ENCODE peak calls at places on chromosome 19, in nine cellular contexts. One of them, this sample, is unnamed.

GRCh38 chr19:2716722-2717637 is 4.2 kb downstream of the DIRAS1 start:
- DNase-seq in GM23338: peak
- DNase-seq in B cell: no peak
- DNase-seq in left ventricle myocardium inferior: no peak
- DNase-seq in PC-3: no peak
- DNase-seq in fibroblast of the aortic adventitia: no peak
- DNase-seq in A673: no peak
- DNase-seq in GM13977: no peak
- DNase-seq in foreskin fibroblast: no peak
- DNase-seq in this sample: peak

GRCh38 chr19:18020212-18021067 is 12.5 kb downstream of the ARRDC2 start:
- DNase-seq in GM23338: no peak
- DNase-seq in A673: no peak
- DNase-seq in PC-3: no peak
- DNase-seq in left ventricle myocardium inferior: peak
- DNase-seq in fibroblast of the aortic adventitia: no peak
- DNase-seq in GM13977: no peak
- DNase-seq in B cell: no peak
- DNase-seq in foreskin fibroblast: peak
- DNase-seq in this sample: peak

GRCh38 chr19:45473366-45474190 is 5.8 kb downstream of the FOSB start:
- DNase-seq in A673: no peak
- DNase-seq in B cell: no peak
- DNase-seq in fibroblast of the aortic adventitia: no peak
- DNase-seq in foreskin fibroblast: no peak
- DNase-seq in PC-3: no peak
- DNase-seq in GM23338: peak
- DNase-seq in GM13977: no peak
- DNase-seq in left ventricle myocardium inferior: no peak
- DNase-seq in this sample: no peak

GRCh38 chr19:54310543-54310942 is 2.4 kb downstream of the LILRA5 start:
- DNase-seq in A673: no peak
- DNase-seq in GM23338: no peak
- DNase-seq in fibroblast of the aortic adventitia: no peak
- DNase-seq in PC-3: no peak
- DNase-seq in B cell: no peak
- DNase-seq in left ventricle myocardium inferior: no peak
- DNase-seq in GM13977: no peak
- DNase-seq in foreskin fibroblast: no peak
- DNase-seq in this sample: no peak

GRCh38 chr19:18205180-18205915 is 1.5 kb upstream of the RAB3A start:
- DNase-seq in A673: peak
- DNase-seq in foreskin fibroblast: peak
- DNase-seq in GM23338: peak
- DNase-seq in GM13977: peak
- DNase-seq in PC-3: peak
- DNase-seq in B cell: peak
- DNase-seq in fibroblast of the aortic adventitia: peak
- DNase-seq in left ventricle myocardium inferior: peak
- DNase-seq in this sample: peak

GRCh38 chr19:37718357-37718756 is 1.2 kb downstream of the ZNF607 start:
- DNase-seq in left ventricle myocardium inferior: no peak
- DNase-seq in PC-3: no peak
- DNase-seq in B cell: no peak
- DNase-seq in GM13977: no peak
- DNase-seq in GM23338: peak
- DNase-seq in foreskin fibroblast: peak
- DNase-seq in A673: no peak
- DNase-seq in fibroblast of the aortic adventitia: no peak
- DNase-seq in this sample: no peak

GRCh38 chr19:2822846-2823245 is 3.2 kb downstream of the ZNF554 start:
- DNase-seq in left ventricle myocardium inferior: no peak
- DNase-seq in GM23338: no peak
- DNase-seq in PC-3: no peak
- DNase-seq in A673: no peak
- DNase-seq in fibroblast of the aortic adventitia: no peak
- DNase-seq in foreskin fibroblast: no peak
- DNase-seq in GM13977: no peak
- DNase-seq in B cell: no peak
- DNase-seq in this sample: no peak

GRCh38 chr19:453606-454005 is 7.2 kb downstream of the SHC2 start:
- DNase-seq in GM13977: no peak
- DNase-seq in PC-3: no peak
- DNase-seq in foreskin fibroblast: no peak
- DNase-seq in left ventricle myocardium inferior: no peak
- DNase-seq in GM23338: no peak
- DNase-seq in A673: no peak
- DNase-seq in fibroblast of the aortic adventitia: no peak
- DNase-seq in B cell: no peak
- DNase-seq in this sample: no peak

GRCh38 chr19:3142938-3143337 is 7.1 kb downstream of the GNA15 start:
- DNase-seq in fibroblast of the aortic adventitia: no peak
- DNase-seq in B cell: no peak
- DNase-seq in PC-3: no peak
- DNase-seq in GM13977: no peak
- DNase-seq in GM23338: no peak
- DNase-seq in left ventricle myocardium inferior: no peak
- DNase-seq in foreskin fibroblast: no peak
- DNase-seq in A673: no peak
- DNase-seq in this sample: no peak

GRCh38 chr19:42471554-42472249 is 29.0 kb upstream of the CXCL17 start:
- DNase-seq in A673: no peak
- DNase-seq in fibroblast of the aortic adventitia: no peak
- DNase-seq in foreskin fibroblast: peak
- DNase-seq in PC-3: peak
- DNase-seq in left ventricle myocardium inferior: no peak
- DNase-seq in B cell: no peak
- DNase-seq in GM23338: peak
- DNase-seq in GM13977: no peak
- DNase-seq in this sample: no peak

GRCh38 chr19:56253737-56254136 is 18.8 kb upstream of the EDDM13 start:
- DNase-seq in GM23338: peak
- DNase-seq in A673: peak
- DNase-seq in PC-3: peak
- DNase-seq in foreskin fibroblast: peak
- DNase-seq in fibroblast of the aortic adventitia: peak
- DNase-seq in left ventricle myocardium inferior: no peak
- DNase-seq in GM13977: peak
- DNase-seq in B cell: no peak
- DNase-seq in this sample: no peak
- TF ChIP-seq CTCF in GM23338: peak
- TF ChIP-seq CTCF in A673: peak
- TF ChIP-seq CTCF in PC-3: peak
- TF ChIP-seq CTCF in foreskin fibroblast: peak
- TF ChIP-seq CTCF in fibroblast of the aortic adventitia: peak
- TF ChIP-seq CTCF in left ventricle myocardium inferior: peak
- TF ChIP-seq CTCF in GM13977: peak
- TF ChIP-seq CTCF in B cell: peak
- TF ChIP-seq CTCF in this sample: no peak

DNA sequence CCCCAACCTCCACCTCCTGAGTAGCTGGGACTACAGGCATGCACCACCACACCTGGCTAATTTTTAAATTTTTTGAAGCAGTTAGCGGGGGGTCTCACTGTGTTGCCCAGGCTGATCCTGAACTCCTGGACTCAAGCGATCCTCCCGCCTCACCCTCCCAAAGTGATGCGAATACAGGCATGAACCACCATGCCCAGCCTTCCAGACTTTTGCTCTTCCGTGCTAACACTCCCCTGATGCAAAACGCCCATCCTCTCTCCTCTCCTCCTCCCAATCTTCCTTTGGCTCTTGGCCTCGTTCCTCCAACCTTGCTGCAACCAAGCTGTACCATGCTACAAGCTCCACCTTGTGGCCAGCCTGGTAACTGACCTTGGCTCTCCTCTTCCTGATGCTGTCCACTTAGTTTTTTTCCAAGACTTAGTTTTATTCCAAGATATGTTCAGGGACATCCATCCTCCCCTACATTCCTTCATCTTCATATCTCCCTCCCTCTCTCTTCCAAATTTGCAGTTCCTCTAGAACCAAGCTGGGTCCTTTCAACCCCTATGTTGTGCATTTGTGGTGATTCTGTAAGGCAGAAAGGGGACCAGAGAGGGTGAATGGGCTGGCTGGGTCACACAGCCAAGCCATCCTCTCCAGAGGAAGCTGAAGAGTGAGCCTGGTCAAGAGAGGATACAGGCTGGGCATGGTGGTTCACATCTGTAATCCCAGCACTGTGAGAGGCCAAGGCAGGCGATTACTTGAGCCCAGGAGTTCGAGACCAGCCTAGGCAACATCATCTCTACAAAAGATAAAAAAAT is 32.8 kb downstream of the TINCR start:
- DNase-seq in fibroblast of the aortic adventitia: peak
- DNase-seq in PC-3: peak
- DNase-seq in A673: peak
- DNase-seq in GM23338: peak
- DNase-seq in B cell: no peak
- DNase-seq in GM13977: no peak
- DNase-seq in left ventricle myocardium inferior: no peak
- DNase-seq in foreskin fibroblast: peak
- DNase-seq in this sample: no peak
- TF ChIP-seq CTCF in fibroblast of the aortic adventitia: peak
- TF ChIP-seq CTCF in PC-3: peak
- TF ChIP-seq CTCF in A673: peak
- TF ChIP-seq CTCF in GM23338: peak
- TF ChIP-seq CTCF in B cell: peak
- TF ChIP-seq CTCF in GM13977: peak
- TF ChIP-seq CTCF in left ventricle myocardium inferior: peak
- TF ChIP-seq CTCF in foreskin fibroblast: peak
- TF ChIP-seq CTCF in this sample: no peak

GRCh38 chr19:31356587-31357314 is 7.5 kb upstream of the TSHZ3 start:
- DNase-seq in B cell: no peak
- DNase-seq in left ventricle myocardium inferior: peak
- DNase-seq in PC-3: no peak
- DNase-seq in GM23338: peak
- DNase-seq in fibroblast of the aortic adventitia: no peak
- DNase-seq in A673: no peak
- DNase-seq in GM13977: no peak
- DNase-seq in foreskin fibroblast: no peak
- DNase-seq in this sample: no peak
- TF ChIP-seq CTCF in B cell: no peak
- TF ChIP-seq CTCF in left ventricle myocardium inferior: peak
- TF ChIP-seq CTCF in PC-3: no peak
- TF ChIP-seq CTCF in GM23338: peak
- TF ChIP-seq CTCF in fibroblast of the aortic adventitia: peak
- TF ChIP-seq CTCF in A673: peak
- TF ChIP-seq CTCF in GM13977: no peak
- TF ChIP-seq CTCF in foreskin fibroblast: no peak
- TF ChIP-seq CTCF in this sample: peak

DNA sequence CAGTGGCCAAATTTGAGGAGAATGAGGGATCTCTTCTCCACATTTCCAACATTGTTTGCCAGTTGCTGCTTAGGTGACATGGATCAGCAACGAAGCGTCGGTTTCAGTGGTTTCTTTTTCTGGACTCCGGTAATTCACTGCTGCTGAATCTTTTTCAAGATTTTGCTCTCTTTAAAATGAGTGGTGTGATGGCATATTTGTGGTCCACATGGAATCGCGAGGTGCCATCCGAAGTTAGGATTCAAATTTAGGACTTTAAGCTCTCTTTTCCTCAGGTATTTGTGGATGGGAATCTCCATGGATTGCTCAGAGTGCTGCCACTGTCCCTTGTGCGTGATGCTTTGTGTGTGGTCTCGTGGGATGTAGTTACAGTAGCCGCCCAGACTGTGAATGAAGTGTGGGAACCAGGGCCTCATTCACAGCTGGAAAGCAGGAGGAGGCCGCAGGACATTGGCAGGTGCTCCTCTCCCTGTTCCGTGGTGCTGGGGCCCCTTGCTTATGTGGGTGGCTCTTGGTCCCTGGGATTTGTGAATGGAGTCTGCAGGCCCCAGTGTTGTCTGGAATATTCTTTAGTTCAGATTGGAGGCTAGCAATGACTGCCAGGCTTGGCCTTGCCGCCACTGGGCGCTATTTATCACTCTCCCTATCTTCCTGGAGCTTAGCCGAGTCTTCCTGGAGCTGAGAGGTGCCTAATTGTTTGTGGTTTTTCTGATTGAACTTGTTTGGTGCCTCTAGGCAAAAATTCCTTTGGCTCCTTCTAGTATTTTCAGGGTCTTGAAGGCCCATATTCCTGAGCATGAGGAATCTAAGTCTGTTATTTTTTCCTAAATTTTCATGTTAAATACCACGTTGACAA is 1.5 kb downstream of the ILF3 start:
- DNase-seq in foreskin fibroblast: peak
- DNase-seq in PC-3: peak
- DNase-seq in GM13977: no peak
- DNase-seq in B cell: no peak
- DNase-seq in A673: peak
- DNase-seq in left ventricle myocardium inferior: no peak
- DNase-seq in GM23338: peak
- DNase-seq in fibroblast of the aortic adventitia: peak
- DNase-seq in this sample: no peak
- TF ChIP-seq CTCF in foreskin fibroblast: peak
- TF ChIP-seq CTCF in PC-3: peak
- TF ChIP-seq CTCF in GM13977: no peak
- TF ChIP-seq CTCF in B cell: no peak
- TF ChIP-seq CTCF in A673: peak
- TF ChIP-seq CTCF in left ventricle myocardium inferior: no peak
- TF ChIP-seq CTCF in GM23338: peak
- TF ChIP-seq CTCF in fibroblast of the aortic adventitia: peak
- TF ChIP-seq CTCF in this sample: no peak

GRCh38 chr19:40235238-40236025 is 8.9 kb upstream of the CCNP start:
- DNase-seq in A673: no peak
- DNase-seq in foreskin fibroblast: no peak
- DNase-seq in B cell: no peak
- DNase-seq in left ventricle myocardium inferior: no peak
- DNase-seq in GM23338: peak
- DNase-seq in GM13977: no peak
- DNase-seq in fibroblast of the aortic adventitia: no peak
- DNase-seq in PC-3: no peak
- DNase-seq in this sample: peak
- TF ChIP-seq CTCF in A673: peak
- TF ChIP-seq CTCF in foreskin fibroblast: no peak
- TF ChIP-seq CTCF in B cell: no peak
- TF ChIP-seq CTCF in left ventricle myocardium inferior: no peak
- TF ChIP-seq CTCF in GM23338: peak
- TF ChIP-seq CTCF in GM13977: peak
- TF ChIP-seq CTCF in fibroblast of the aortic adventitia: no peak
- TF ChIP-seq CTCF in PC-3: peak
- TF ChIP-seq CTCF in this sample: no peak

GRCh38 chr19:1529430-1529816 is 5.5 kb downstream of the PLK5 start:
- DNase-seq in B cell: no peak
- DNase-seq in PC-3: no peak
- DNase-seq in GM13977: no peak
- DNase-seq in fibroblast of the aortic adventitia: no peak
- DNase-seq in GM23338: no peak
- DNase-seq in foreskin fibroblast: no peak
- DNase-seq in left ventricle myocardium inferior: no peak
- DNase-seq in A673: no peak
- DNase-seq in this sample: no peak
- TF ChIP-seq CTCF in B cell: no peak
- TF ChIP-seq CTCF in PC-3: no peak
- TF ChIP-seq CTCF in GM13977: no peak
- TF ChIP-seq CTCF in fibroblast of the aortic adventitia: no peak
- TF ChIP-seq CTCF in GM23338: no peak
- TF ChIP-seq CTCF in foreskin fibroblast: no peak
- TF ChIP-seq CTCF in left ventricle myocardium inferior: no peak
- TF ChIP-seq CTCF in A673: no peak
- TF ChIP-seq CTCF in this sample: no peak

GRCh38 chr19:13082192-13083007 is 20.3 kb downstream of the LYL1 start:
- DNase-seq in PC-3: peak
- DNase-seq in GM13977: no peak
- DNase-seq in foreskin fibroblast: peak
- DNase-seq in fibroblast of the aortic adventitia: peak
- DNase-seq in A673: peak
- DNase-seq in left ventricle myocardium inferior: no peak
- DNase-seq in B cell: no peak
- DNase-seq in GM23338: peak
- DNase-seq in this sample: no peak
- TF ChIP-seq CTCF in PC-3: peak
- TF ChIP-seq CTCF in GM13977: peak
- TF ChIP-seq CTCF in foreskin fibroblast: peak
- TF ChIP-seq CTCF in fibroblast of the aortic adventitia: peak
- TF ChIP-seq CTCF in A673: peak
- TF ChIP-seq CTCF in left ventricle myocardium inferior: peak
- TF ChIP-seq CTCF in B cell: no peak
- TF ChIP-seq CTCF in GM23338: peak
- TF ChIP-seq CTCF in this sample: peak

This sample was measured in kidney.